ENCODE peak calls at places on chromosome 17, in four cellular contexts. One of them, this sample, is unnamed.

GRCh38 chr17:280901-281300 is 71.7 kb downstream of the RPH3AL start:
- DNase-seq in activated CD8-positive, alpha-beta T cell treated with anti-CD3 and anti-CD28 coated beads for 36 hours: no peak
- DNase-seq in CD8-positive, alpha-beta T cell: no peak
- DNase-seq in Peyer's patch: peak; percentile 4
- DNase-seq in this sample: no peak

GRCh38 chr17:74271281-74271680 is 2.8 kb upstream of the DNAI2 start:
- DNase-seq in activated CD8-positive, alpha-beta T cell treated with anti-CD3 and anti-CD28 coated beads for 36 hours: no peak
- DNase-seq in CD8-positive, alpha-beta T cell: no peak
- DNase-seq in Peyer's patch: no peak
- DNase-seq in this sample: no peak

GRCh38 chr17:75876190-75876937 is 2.0 kb downstream of the TRIM47 start:
- DNase-seq in activated CD8-positive, alpha-beta T cell treated with anti-CD3 and anti-CD28 coated beads for 36 hours: peak; percentile 88
- DNase-seq in CD8-positive, alpha-beta T cell: peak; percentile 89
- DNase-seq in Peyer's patch: peak; percentile 91
- DNase-seq in this sample: peak; percentile 55

GRCh38 chr17:55883112-55883511 is 132.3 kb downstream of the PCTP start:
- DNase-seq in activated CD8-positive, alpha-beta T cell treated with anti-CD3 and anti-CD28 coated beads for 36 hours: no peak
- DNase-seq in CD8-positive, alpha-beta T cell: no peak
- DNase-seq in Peyer's patch: no peak
- DNase-seq in this sample: no peak

GRCh38 chr17:38628441-38628840 is 22.7 kb upstream of the SRCIN1 start:
- DNase-seq in activated CD8-positive, alpha-beta T cell treated with anti-CD3 and anti-CD28 coated beads for 36 hours: peak; percentile 4
- DNase-seq in CD8-positive, alpha-beta T cell: no peak
- DNase-seq in Peyer's patch: no peak
- DNase-seq in this sample: no peak

GRCh38 chr17:82985973-82986372 is 93.4 kb upstream of the METRNL start:
- DNase-seq in activated CD8-positive, alpha-beta T cell treated with anti-CD3 and anti-CD28 coated beads for 36 hours: peak; percentile 80
- DNase-seq in CD8-positive, alpha-beta T cell: peak; percentile 83
- DNase-seq in Peyer's patch: peak; percentile 85
- DNase-seq in this sample: no peak

GRCh38 chr17:29241015-29241963 is 5.4 kb upstream of the CRYBA1 start:
- DNase-seq in activated CD8-positive, alpha-beta T cell treated with anti-CD3 and anti-CD28 coated beads for 36 hours: peak; percentile 30
- DNase-seq in CD8-positive, alpha-beta T cell: no peak
- DNase-seq in Peyer's patch: no peak
- DNase-seq in this sample: no peak

GRCh38 chr17:19453296-19453695 is 42.3 kb downstream of the RNF112 start:
- DNase-seq in activated CD8-positive, alpha-beta T cell treated with anti-CD3 and anti-CD28 coated beads for 36 hours: no peak
- DNase-seq in CD8-positive, alpha-beta T cell: peak; percentile 1
- DNase-seq in Peyer's patch: no peak
- DNase-seq in this sample: no peak

GRCh38 chr17:68461122-68461539 is 3.8 kb upstream of the WIPI1 start:
- DNase-seq in activated CD8-positive, alpha-beta T cell treated with anti-CD3 and anti-CD28 coated beads for 36 hours: peak; percentile 57
- DNase-seq in CD8-positive, alpha-beta T cell: no peak
- DNase-seq in Peyer's patch: no peak
- DNase-seq in this sample: no peak

GRCh38 chr17:75031972-75032895 is 14.5 kb downstream of the ATP5PD start:
- DNase-seq in activated CD8-positive, alpha-beta T cell treated with anti-CD3 and anti-CD28 coated beads for 36 hours: peak; percentile 77
- DNase-seq in CD8-positive, alpha-beta T cell: peak; percentile 63
- DNase-seq in Peyer's patch: peak; percentile 86
- DNase-seq in this sample: peak; percentile 77

GRCh38 chr17:33595783-33596182 is 302.7 kb upstream of the ASIC2 start:
- DNase-seq in activated CD8-positive, alpha-beta T cell treated with anti-CD3 and anti-CD28 coated beads for 36 hours: no peak
- DNase-seq in CD8-positive, alpha-beta T cell: no peak
- DNase-seq in Peyer's patch: no peak
- DNase-seq in this sample: no peak

GRCh38 chr17:75672011-75672410 is 4.9 kb downstream of the SAP30BP start:
- DNase-seq in activated CD8-positive, alpha-beta T cell treated with anti-CD3 and anti-CD28 coated beads for 36 hours: no peak
- DNase-seq in CD8-positive, alpha-beta T cell: no peak
- DNase-seq in Peyer's patch: no peak
- DNase-seq in this sample: no peak

GRCh38 chr17:57340160-57340981 is 84.0 kb downstream of the MSI2 start:
- DNase-seq in activated CD8-positive, alpha-beta T cell treated with anti-CD3 and anti-CD28 coated beads for 36 hours: no peak
- DNase-seq in CD8-positive, alpha-beta T cell: no peak
- DNase-seq in Peyer's patch: no peak
- DNase-seq in this sample: no peak

GRCh38 chr17:75535119-75535537 is 9.6 kb downstream of the LLGL2 start:
- DNase-seq in activated CD8-positive, alpha-beta T cell treated with anti-CD3 and anti-CD28 coated beads for 36 hours: peak; percentile 87
- DNase-seq in CD8-positive, alpha-beta T cell: peak; percentile 81
- DNase-seq in Peyer's patch: peak; percentile 84
- DNase-seq in this sample: no peak

GRCh38 chr17:15431201-15431600 is 36.2 kb downstream of the CDRT4 start:
- DNase-seq in activated CD8-positive, alpha-beta T cell treated with anti-CD3 and anti-CD28 coated beads for 36 hours: no peak
- DNase-seq in CD8-positive, alpha-beta T cell: no peak
- DNase-seq in Peyer's patch: no peak
- DNase-seq in this sample: no peak

GRCh38 chr17:41689497-41690299 is 1.0 kb downstream of the EIF1 start:
- DNase-seq in activated CD8-positive, alpha-beta T cell treated with anti-CD3 and anti-CD28 coated beads for 36 hours: peak; percentile 77
- DNase-seq in CD8-positive, alpha-beta T cell: peak; percentile 59
- DNase-seq in Peyer's patch: peak; percentile 57
- DNase-seq in this sample: no peak

GRCh38 chr17:35865412-35866355 is 3.0 kb downstream of the HEATR9 start:
- DNase-seq in activated CD8-positive, alpha-beta T cell treated with anti-CD3 and anti-CD28 coated beads for 36 hours: no peak
- DNase-seq in CD8-positive, alpha-beta T cell: no peak
- DNase-seq in Peyer's patch: no peak
- DNase-seq in this sample: no peak

GRCh38 chr17:33871720-33872535 is 383.2 kb upstream of the CCL2 start:
- DNase-seq in activated CD8-positive, alpha-beta T cell treated with anti-CD3 and anti-CD28 coated beads for 36 hours: peak; percentile 2
- DNase-seq in CD8-positive, alpha-beta T cell: no peak
- DNase-seq in Peyer's patch: no peak
- DNase-seq in this sample: no peak

GRCh38 chr17:30433514-30433913 is 43.7 kb upstream of the GOSR1 start:
- DNase-seq in activated CD8-positive, alpha-beta T cell treated with anti-CD3 and anti-CD28 coated beads for 36 hours: no peak
- DNase-seq in CD8-positive, alpha-beta T cell: no peak
- DNase-seq in Peyer's patch: no peak
- DNase-seq in this sample: no peak

GRCh38 chr17:48597775-48598631 is 4.4 kb upstream of the HOXB5 start:
- DNase-seq in activated CD8-positive, alpha-beta T cell treated with anti-CD3 and anti-CD28 coated beads for 36 hours: peak; percentile 50
- DNase-seq in CD8-positive, alpha-beta T cell: no peak
- DNase-seq in Peyer's patch: peak; percentile 87
- DNase-seq in this sample: peak; percentile 59

GRCh38 chr17:53472586-53472985 is 350.1 kb upstream of the KIF2B start:
- DNase-seq in activated CD8-positive, alpha-beta T cell treated with anti-CD3 and anti-CD28 coated beads for 36 hours: no peak
- DNase-seq in CD8-positive, alpha-beta T cell: no peak
- DNase-seq in Peyer's patch: no peak
- DNase-seq in this sample: no peak

GRCh38 chr17:75350029-75350428 is 55.4 kb downstream of the GRB2 start:
- DNase-seq in activated CD8-positive, alpha-beta T cell treated with anti-CD3 and anti-CD28 coated beads for 36 hours: no peak
- DNase-seq in CD8-positive, alpha-beta T cell: no peak
- DNase-seq in Peyer's patch: no peak
- DNase-seq in this sample: no peak

GRCh38 chr17:27038676-27039075 is 255.2 kb upstream of the WSB1 start:
- DNase-seq in activated CD8-positive, alpha-beta T cell treated with anti-CD3 and anti-CD28 coated beads for 36 hours: peak; percentile 4
- DNase-seq in CD8-positive, alpha-beta T cell: no peak
- DNase-seq in Peyer's patch: no peak
- DNase-seq in this sample: no peak

GRCh38 chr17:27526603-27527002 is 70.4 kb downstream of the KSR1 start:
- DNase-seq in activated CD8-positive, alpha-beta T cell treated with anti-CD3 and anti-CD28 coated beads for 36 hours: peak; percentile 77
- DNase-seq in CD8-positive, alpha-beta T cell: no peak
- DNase-seq in Peyer's patch: peak; percentile 72
- DNase-seq in this sample: peak; percentile 48

GRCh38 chr17:66461343-66461995 is 159.1 kb downstream of the PRKCA start:
- DNase-seq in activated CD8-positive, alpha-beta T cell treated with anti-CD3 and anti-CD28 coated beads for 36 hours: no peak
- DNase-seq in CD8-positive, alpha-beta T cell: no peak
- DNase-seq in Peyer's patch: no peak
- DNase-seq in this sample: no peak

GRCh38 chr17:40495140-40495539 is 6.3 kb downstream of the TNS4 start:
- DNase-seq in activated CD8-positive, alpha-beta T cell treated with anti-CD3 and anti-CD28 coated beads for 36 hours: no peak
- DNase-seq in CD8-positive, alpha-beta T cell: no peak
- DNase-seq in Peyer's patch: no peak
- DNase-seq in this sample: no peak

GRCh38 chr17:6603746-6604325 is 36.7 kb downstream of the KIAA0753 start:
- DNase-seq in activated CD8-positive, alpha-beta T cell treated with anti-CD3 and anti-CD28 coated beads for 36 hours: no peak
- DNase-seq in CD8-positive, alpha-beta T cell: no peak
- DNase-seq in Peyer's patch: no peak
- DNase-seq in this sample: no peak

GRCh38 chr17:46984341-46984740 is 5.3 kb upstream of the RPRML start:
- DNase-seq in activated CD8-positive, alpha-beta T cell treated with anti-CD3 and anti-CD28 coated beads for 36 hours: no peak
- DNase-seq in CD8-positive, alpha-beta T cell: no peak
- DNase-seq in Peyer's patch: no peak
- DNase-seq in this sample: no peak

GRCh38 chr17:78346605-78347250 is 13.1 kb downstream of the SOCS3 start:
- DNase-seq in activated CD8-positive, alpha-beta T cell treated with anti-CD3 and anti-CD28 coated beads for 36 hours: no peak
- DNase-seq in CD8-positive, alpha-beta T cell: no peak
- DNase-seq in Peyer's patch: no peak
- DNase-seq in this sample: no peak

GRCh38 chr17:78345791-78346494 is 13.9 kb downstream of the SOCS3 start:
- DNase-seq in activated CD8-positive, alpha-beta T cell treated with anti-CD3 and anti-CD28 coated beads for 36 hours: no peak
- DNase-seq in CD8-positive, alpha-beta T cell: no peak
- DNase-seq in Peyer's patch: no peak
- DNase-seq in this sample: no peak

GRCh38 chr17:78344666-78345065 is 15.2 kb downstream of the SOCS3 start:
- DNase-seq in activated CD8-positive, alpha-beta T cell treated with anti-CD3 and anti-CD28 coated beads for 36 hours: no peak
- DNase-seq in CD8-positive, alpha-beta T cell: no peak
- DNase-seq in Peyer's patch: no peak
- DNase-seq in this sample: no peak

GRCh38 chr17:78343433-78344201 is 16.3 kb downstream of the SOCS3 start:
- DNase-seq in activated CD8-positive, alpha-beta T cell treated with anti-CD3 and anti-CD28 coated beads for 36 hours: peak; percentile 83
- DNase-seq in CD8-positive, alpha-beta T cell: peak; percentile 87
- DNase-seq in Peyer's patch: peak; percentile 93
- DNase-seq in this sample: no peak

GRCh38 chr17:78345172-78345571 is 14.7 kb downstream of the SOCS3 start:
- DNase-seq in activated CD8-positive, alpha-beta T cell treated with anti-CD3 and anti-CD28 coated beads for 36 hours: no peak
- DNase-seq in CD8-positive, alpha-beta T cell: no peak
- DNase-seq in Peyer's patch: no peak
- DNase-seq in this sample: no peak
- TF ChIP-seq CTCF in activated CD8-positive, alpha-beta T cell treated with anti-CD3 and anti-CD28 coated beads for 36 hours: no peak
- TF ChIP-seq CTCF in CD8-positive, alpha-beta T cell: no peak
- TF ChIP-seq CTCF in Peyer's patch: no peak
- TF ChIP-seq CTCF in this sample: no peak

GRCh38 chr17:32461853-32462617 is 17.7 kb downstream of the PSMD11 start:
- DNase-seq in activated CD8-positive, alpha-beta T cell treated with anti-CD3 and anti-CD28 coated beads for 36 hours: peak; percentile 85
- DNase-seq in CD8-positive, alpha-beta T cell: peak; percentile 71
- DNase-seq in Peyer's patch: peak; percentile 82
- DNase-seq in this sample: no peak
- TF ChIP-seq CTCF in activated CD8-positive, alpha-beta T cell treated with anti-CD3 and anti-CD28 coated beads for 36 hours: peak; percentile 62
- TF ChIP-seq CTCF in CD8-positive, alpha-beta T cell: peak; percentile 56
- TF ChIP-seq CTCF in Peyer's patch: peak; percentile 31
- TF ChIP-seq CTCF in this sample: peak; percentile 43

GRCh38 chr17:20954794-20955193 is 88.0 kb downstream of the USP22 start:
- DNase-seq in activated CD8-positive, alpha-beta T cell treated with anti-CD3 and anti-CD28 coated beads for 36 hours: no peak
- DNase-seq in CD8-positive, alpha-beta T cell: no peak
- DNase-seq in Peyer's patch: no peak
- DNase-seq in this sample: no peak
- TF ChIP-seq CTCF in activated CD8-positive, alpha-beta T cell treated with anti-CD3 and anti-CD28 coated beads for 36 hours: no peak
- TF ChIP-seq CTCF in CD8-positive, alpha-beta T cell: no peak
- TF ChIP-seq CTCF in Peyer's patch: no peak
- TF ChIP-seq CTCF in this sample: no peak

GRCh38 chr17:72517413-72518237 is 396.8 kb downstream of the SOX9 start:
- DNase-seq in activated CD8-positive, alpha-beta T cell treated with anti-CD3 and anti-CD28 coated beads for 36 hours: no peak
- DNase-seq in CD8-positive, alpha-beta T cell: no peak
- DNase-seq in Peyer's patch: no peak
- DNase-seq in this sample: no peak
- TF ChIP-seq CTCF in activated CD8-positive, alpha-beta T cell treated with anti-CD3 and anti-CD28 coated beads for 36 hours: no peak
- TF ChIP-seq CTCF in CD8-positive, alpha-beta T cell: no peak
- TF ChIP-seq CTCF in Peyer's patch: no peak
- TF ChIP-seq CTCF in this sample: no peak

GRCh38 chr17:61427567-61427966 is 24.7 kb upstream of the TBX4 start:
- DNase-seq in activated CD8-positive, alpha-beta T cell treated with anti-CD3 and anti-CD28 coated beads for 36 hours: no peak
- DNase-seq in CD8-positive, alpha-beta T cell: no peak
- DNase-seq in Peyer's patch: no peak
- DNase-seq in this sample: no peak

GRCh38 chr17:61426482-61427304 is 25.5 kb upstream of the TBX4 start:
- DNase-seq in activated CD8-positive, alpha-beta T cell treated with anti-CD3 and anti-CD28 coated beads for 36 hours: no peak
- DNase-seq in CD8-positive, alpha-beta T cell: no peak
- DNase-seq in Peyer's patch: no peak
- DNase-seq in this sample: no peak

GRCh38 chr17:61423967-61424649 is 24.5 kb downstream of the TBX2 start:
- DNase-seq in activated CD8-positive, alpha-beta T cell treated with anti-CD3 and anti-CD28 coated beads for 36 hours: no peak
- DNase-seq in CD8-positive, alpha-beta T cell: no peak
- DNase-seq in Peyer's patch: no peak
- DNase-seq in this sample: no peak

GRCh38 chr17:61422869-61423268 is 23.2 kb downstream of the TBX2 start:
- DNase-seq in activated CD8-positive, alpha-beta T cell treated with anti-CD3 and anti-CD28 coated beads for 36 hours: no peak
- DNase-seq in CD8-positive, alpha-beta T cell: no peak
- DNase-seq in Peyer's patch: no peak
- DNase-seq in this sample: no peak

GRCh38 chr17:61425682-61426481 is 26.2 kb downstream of the TBX2 start:
- DNase-seq in activated CD8-positive, alpha-beta T cell treated with anti-CD3 and anti-CD28 coated beads for 36 hours: no peak
- DNase-seq in CD8-positive, alpha-beta T cell: no peak
- DNase-seq in Peyer's patch: no peak
- DNase-seq in this sample: no peak
- TF ChIP-seq CTCF in activated CD8-positive, alpha-beta T cell treated with anti-CD3 and anti-CD28 coated beads for 36 hours: no peak
- TF ChIP-seq CTCF in CD8-positive, alpha-beta T cell: no peak
- TF ChIP-seq CTCF in Peyer's patch: no peak
- TF ChIP-seq CTCF in this sample: no peak

GRCh38 chr17:8186446-8186786 is 3.6 kb downstream of the BORCS6 start:
- DNase-seq in activated CD8-positive, alpha-beta T cell treated with anti-CD3 and anti-CD28 coated beads for 36 hours: no peak
- DNase-seq in CD8-positive, alpha-beta T cell: no peak
- DNase-seq in Peyer's patch: no peak
- DNase-seq in this sample: no peak
- TF ChIP-seq CTCF in activated CD8-positive, alpha-beta T cell treated with anti-CD3 and anti-CD28 coated beads for 36 hours: peak; percentile 32
- TF ChIP-seq CTCF in CD8-positive, alpha-beta T cell: no peak
- TF ChIP-seq CTCF in Peyer's patch: no peak
- TF ChIP-seq CTCF in this sample: no peak

GRCh38 chr17:63621684-63622570 is at the start of gene MAP3K3:
- DNase-seq in activated CD8-positive, alpha-beta T cell treated with anti-CD3 and anti-CD28 coated beads for 36 hours: peak; percentile 99
- DNase-seq in CD8-positive, alpha-beta T cell: peak; percentile 96
- DNase-seq in Peyer's patch: peak; percentile 99
- DNase-seq in this sample: peak; percentile 99
- TF ChIP-seq CTCF in activated CD8-positive, alpha-beta T cell treated with anti-CD3 and anti-CD28 coated beads for 36 hours: peak; percentile 30
- TF ChIP-seq CTCF in CD8-positive, alpha-beta T cell: no peak
- TF ChIP-seq CTCF in Peyer's patch: no peak
- TF ChIP-seq CTCF in this sample: peak; percentile 8

DNA sequence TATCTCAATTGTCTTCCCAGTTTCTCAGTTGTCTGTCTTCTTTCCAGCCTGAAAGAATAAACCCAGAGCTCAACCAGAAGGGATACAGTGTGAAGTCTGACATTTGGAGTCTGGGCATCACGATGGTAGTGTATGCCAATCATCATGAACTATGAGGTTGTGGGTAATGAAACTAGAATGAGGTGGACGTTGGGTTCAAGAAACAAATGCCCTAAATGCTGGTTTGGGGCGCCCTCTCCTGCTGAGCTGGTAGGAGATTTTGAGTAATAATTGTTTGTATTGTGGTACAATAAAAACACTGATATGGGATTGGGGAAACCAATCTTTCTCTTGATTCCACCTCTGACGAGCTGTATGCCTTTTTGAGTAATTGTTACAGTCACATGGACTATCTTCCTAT is 110.4 kb downstream of the MAP2K6 start:
- DNase-seq in activated CD8-positive, alpha-beta T cell treated with anti-CD3 and anti-CD28 coated beads for 36 hours: no peak
- DNase-seq in CD8-positive, alpha-beta T cell: no peak
- DNase-seq in Peyer's patch: no peak
- DNase-seq in this sample: no peak
- TF ChIP-seq CTCF in activated CD8-positive, alpha-beta T cell treated with anti-CD3 and anti-CD28 coated beads for 36 hours: no peak
- TF ChIP-seq CTCF in CD8-positive, alpha-beta T cell: no peak
- TF ChIP-seq CTCF in Peyer's patch: no peak
- TF ChIP-seq CTCF in this sample: no peak

DNA sequence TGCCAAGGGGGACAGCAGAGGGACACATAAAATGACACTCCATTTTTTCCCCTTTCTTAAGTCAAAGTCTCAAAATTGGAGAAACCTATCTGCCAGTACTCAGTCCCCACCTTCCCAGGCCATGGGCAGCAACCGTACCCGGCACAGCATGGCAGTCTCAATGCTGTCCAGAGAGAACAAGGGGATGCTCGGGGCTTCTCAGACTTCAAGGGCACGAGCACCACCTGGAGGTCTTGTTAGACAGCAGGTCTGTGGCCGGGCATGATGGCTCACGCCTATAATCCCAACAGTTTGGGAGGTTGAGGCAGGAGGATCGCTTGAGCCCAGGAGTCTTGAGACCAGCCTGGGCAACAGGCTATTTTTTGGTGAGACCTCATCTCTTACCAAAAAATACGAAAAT is 3.2 kb downstream of the DNAH17 start:
- DNase-seq in activated CD8-positive, alpha-beta T cell treated with anti-CD3 and anti-CD28 coated beads for 36 hours: no peak
- DNase-seq in CD8-positive, alpha-beta T cell: no peak
- DNase-seq in Peyer's patch: no peak
- DNase-seq in this sample: no peak
- TF ChIP-seq CTCF in activated CD8-positive, alpha-beta T cell treated with anti-CD3 and anti-CD28 coated beads for 36 hours: no peak
- TF ChIP-seq CTCF in CD8-positive, alpha-beta T cell: no peak
- TF ChIP-seq CTCF in Peyer's patch: no peak
- TF ChIP-seq CTCF in this sample: no peak

This sample was measured in GM10248.